ENCODE peak calls at places on chromosome 11, in six cellular contexts. Q, B, G, P, N and I are unnamed samples. For H3K36me3, the result is how much of the 10 kb centered on the place peaks cover.

GRCh38 chr11:4191031-4191571 is 96.5 kb downstream of the RRM1 start:
- DNase-seq in Q (no peak), B (no peak), G (no peak), P (no peak), N (no peak), I (no peak)

GRCh38 chr11:87181143-87181542 is 143.4 kb downstream of the TMEM135 start:
- DNase-seq in Q (no peak), B (no peak), G (no peak), P (no peak), N (no peak), I (no peak)

GRCh38 chr11:61946894-61947293 is 3.3 kb upstream of the BEST1 start:
- DNase-seq in Q (no peak), B (no peak), G (no peak), P (no peak), N (no peak), I (no peak)

GRCh38 chr11:96390403-96390830 is 604 bp downstream of the JRKL start:
- DNase-seq in Q (no peak), B (peak), G (no peak), P (no peak), N (no peak), I (no peak)

GRCh38 chr11:35541621-35542375 is 16.4 kb upstream of the PAMR1 start:
- DNase-seq in Q (peak), B (no peak), G (no peak), P (peak), N (no peak), I (peak)

GRCh38 chr11:123484448-123484847 is 54.4 kb downstream of the GRAMD1B start:
- DNase-seq in Q (no peak), B (no peak), G (no peak), P (no peak), N (no peak), I (no peak)

GRCh38 chr11:95413021-95413420 is 182.0 kb upstream of the SESN3 start:
- DNase-seq in Q (no peak), B (no peak), G (no peak), P (no peak), N (no peak), I (no peak)

GRCh38 chr11:36564376-36565032 is 3.3 kb upstream of the RAG1 start:
- DNase-seq in Q (peak), B (peak), G (no peak), P (peak), N (no peak), I (no peak)

GRCh38 chr11:833849-834311 is 1.1 kb downstream of the CD151 start:
- DNase-seq in Q (peak), B (no peak), G (no peak), P (no peak), N (no peak), I (no peak)

GRCh38 chr11:93614111-93614784 is 47.2 kb upstream of the CEP295 start:
- DNase-seq in Q (no peak), B (peak), G (no peak), P (no peak), N (no peak), I (no peak)

GRCh38 chr11:45087761-45088160 is 58.7 kb upstream of the PRDM11 start:
- DNase-seq in Q (no peak), B (no peak), G (no peak), P (no peak), N (no peak), I (no peak)

GRCh38 chr11:1270476-1270875 is 39.0 kb downstream of the TOLLIP start:
- DNase-seq in Q (no peak), B (no peak), G (no peak), P (no peak), N (no peak), I (no peak)

GRCh38 chr11:133955091-133955846 is 1.5 kb downstream of the IGSF9B start:
- DNase-seq in Q (peak), B (peak), G (no peak), P (peak), N (no peak), I (no peak)

GRCh38 chr11:70716986-70717775 is 318.9 kb downstream of the CTTN start:
- DNase-seq in Q (no peak), B (no peak), G (no peak), P (no peak), N (no peak), I (no peak)

GRCh38 chr11:120208777-120209176 is 2.1 kb upstream of the OAF start:
- DNase-seq in Q (peak), B (no peak), G (no peak), P (peak), N (no peak), I (no peak)

GRCh38 chr11:98143661-98144060 is 877.1 kb upstream of the CNTN5 start:
- DNase-seq in Q (no peak), B (no peak), G (no peak), P (no peak), N (no peak), I (no peak)

GRCh38 chr11:45658292-45658991 is 7.0 kb downstream of the CHST1 start:
- DNase-seq in Q (peak), B (no peak), G (no peak), P (peak), N (peak), I (no peak)

GRCh38 chr11:16226245-16226644 is 130.1 kb downstream of the SOX6 start:
- DNase-seq in Q (peak), B (peak), G (no peak), P (peak), N (no peak), I (no peak)

GRCh38 chr11:94658386-94658785 is 91.2 kb downstream of the PIWIL4 start:
- DNase-seq in Q (no peak), B (no peak), G (no peak), P (no peak), N (no peak), I (no peak)

GRCh38 chr11:71285111-71285510 is 32.7 kb upstream of the SHANK2 start:
- DNase-seq in Q (no peak), B (no peak), G (peak), P (no peak), N (no peak), I (no peak)

GRCh38 chr11:57224537-57224936 is 12.5 kb downstream of the APLNR start:
- DNase-seq in Q (no peak), B (no peak), G (no peak), P (no peak), N (no peak), I (no peak)

GRCh38 chr11:120117991-120118390 is 19.9 kb downstream of the TRIM29 start:
- DNase-seq in Q (no peak), B (no peak), G (no peak), P (no peak), N (no peak), I (no peak)

GRCh38 chr11:120182357-120182756 is 28.5 kb upstream of the OAF start:
- DNase-seq in Q (no peak), B (no peak), G (peak), P (no peak), N (no peak), I (peak)

GRCh38 chr11:45622861-45623260 is 42.6 kb downstream of the CHST1 start:
- DNase-seq in Q (no peak), B (no peak), G (no peak), P (no peak), N (no peak), I (no peak)

GRCh38 chr11:69290791-69291190 is 3.2 kb upstream of the MYEOV start:
- DNase-seq in Q (peak), B (no peak), G (no peak), P (no peak), N (no peak), I (no peak)

GRCh38 chr11:112963368-112963955 is 2.2 kb downstream of the NCAM1 start:
- DNase-seq in Q (no peak), B (peak), G (no peak), P (peak), N (no peak), I (no peak)

GRCh38 chr11:26102325-26102724 is 229.6 kb upstream of the ANO3 start:
- DNase-seq in Q (no peak), B (no peak), G (no peak), P (no peak), N (no peak), I (no peak)

GRCh38 chr11:8103909-8104308 is 22.9 kb downstream of the TUB start:
- DNase-seq in Q (no peak), B (no peak), G (no peak), P (no peak), N (no peak), I (no peak)

GRCh38 chr11:66211100-66211499 is 57.3 kb upstream of the RAB1B start:
- DNase-seq in Q (no peak), B (no peak), G (peak), P (no peak), N (no peak), I (no peak)

GRCh38 chr11:126127898-126128297 is 65.2 kb upstream of the CDON start:
- DNase-seq in Q (no peak), B (no peak), G (no peak), P (peak), N (no peak), I (no peak)

GRCh38 chr11:27972432-27973170 is 135.4 kb downstream of the KIF18A start:
- DNase-seq in Q (no peak), B (no peak), G (no peak), P (no peak), N (no peak), I (no peak)

DNA sequence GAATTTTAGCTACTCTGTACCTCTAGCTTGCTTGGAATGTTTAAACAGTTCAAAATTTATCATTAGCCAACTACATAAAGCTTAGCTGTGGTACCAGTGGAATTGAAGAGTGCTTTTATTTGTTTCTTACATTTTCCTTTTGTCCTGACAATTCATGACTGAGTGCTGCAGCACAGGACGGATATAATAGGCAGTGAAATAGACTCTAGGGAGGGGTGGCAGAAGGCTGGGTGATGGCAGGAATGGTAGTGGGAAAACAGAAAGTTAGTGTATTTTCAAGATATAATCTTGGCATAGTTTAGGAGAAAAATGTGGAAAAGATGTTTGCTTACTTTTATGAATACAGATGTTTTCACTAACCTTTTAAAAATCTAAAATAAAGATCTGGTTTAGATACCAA is 31.1 kb upstream of the ARHGAP32 start:
- DNase-seq in Q (no peak), B (no peak), G (no peak), P (no peak), N (no peak), I (no peak)
- H3K4me3 ChIP-seq in Q (no peak), B (no peak), G (no peak), P (no peak), N (no peak), I (no peak)

GRCh38 chr11:11458523-11458922 is 105.5 kb upstream of the CSNK2A3 start:
- DNase-seq in Q (no peak), B (no peak), G (no peak), P (no peak), N (no peak), I (no peak)
- H3K36me3 ChIP-seq in Q (under half), B (under half), G (under half), P (under half), N (under half), I (under half)

GRCh38 chr11:2526808-2527381 is 82.1 kb downstream of the KCNQ1 start:
- DNase-seq in Q (peak), B (no peak), G (peak), P (peak), N (no peak), I (no peak)
- TF ChIP-seq EP300 in Q (no peak), B (no peak), G (no peak), P (no peak), N (no peak), I (no peak)

DNA sequence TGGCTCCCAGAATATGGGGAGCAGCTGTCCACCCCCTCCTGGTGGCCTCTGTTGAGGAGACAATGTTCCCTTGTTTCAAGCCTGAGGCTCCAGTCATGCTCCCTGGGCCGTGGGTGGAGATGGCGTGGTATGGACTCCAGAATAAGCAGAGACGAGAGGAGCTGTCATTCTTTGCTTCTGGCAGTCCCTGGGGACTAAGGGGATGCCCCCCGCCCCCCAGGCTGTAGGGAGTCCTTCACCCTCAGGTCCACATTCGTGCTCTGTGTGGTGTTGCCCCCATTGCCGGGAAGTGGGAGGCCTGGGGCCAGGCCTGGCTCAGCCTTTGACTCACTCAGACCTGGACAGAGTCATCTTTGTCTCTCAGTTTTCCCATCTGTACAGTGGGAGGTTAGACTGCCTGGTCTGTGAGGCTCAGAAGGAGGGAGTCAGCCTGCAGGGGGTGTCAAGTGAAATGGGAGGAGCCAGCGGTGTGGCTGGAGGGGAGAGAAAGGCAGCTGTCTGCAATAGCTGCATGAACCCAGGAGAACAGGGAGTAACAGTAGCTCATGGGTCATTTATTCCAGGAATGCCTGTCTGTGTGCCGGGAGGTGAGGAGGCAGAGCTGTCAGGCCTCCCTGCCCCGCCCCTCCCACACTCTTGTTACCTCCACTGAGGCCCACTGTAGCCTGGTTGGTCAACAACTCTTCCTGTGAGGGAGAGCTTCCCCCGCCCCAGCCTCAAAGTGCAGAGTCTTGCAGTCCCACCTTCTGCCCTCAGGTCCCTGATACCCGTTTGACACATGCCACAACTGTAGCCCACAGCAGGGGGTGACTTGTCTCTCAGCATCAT is 6.3 kb downstream of the ARHGEF17 start:
- DNase-seq in Q (peak), B (no peak), G (no peak), P (no peak), N (no peak), I (no peak)
- H3K4me3 ChIP-seq in Q (peak), B (no peak), G (peak), P (peak), N (no peak), I (no peak)

DNA sequence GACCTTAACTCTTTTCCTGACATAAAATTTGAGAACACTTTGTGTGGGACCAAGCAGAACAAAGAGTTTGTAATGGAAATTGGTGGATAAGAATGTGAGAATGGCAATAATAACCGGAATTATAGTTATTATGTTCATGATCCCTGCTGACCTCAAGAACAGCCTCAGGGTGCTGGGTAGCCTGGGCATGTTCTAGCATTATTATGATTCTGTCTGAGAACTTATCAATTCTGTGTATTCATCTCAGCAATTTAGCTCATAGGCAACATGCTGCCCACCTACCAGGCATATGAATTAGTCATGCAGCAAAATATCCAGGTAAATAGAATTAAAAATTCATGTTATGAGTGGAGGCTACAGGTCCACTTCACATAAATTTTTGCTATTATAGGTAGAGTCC is 61.9 kb downstream of the CTSC start:
- DNase-seq in Q (no peak), B (no peak), G (no peak), P (no peak), N (no peak), I (no peak)
- H3K36me3 ChIP-seq in Q (under half), B (under half), G (under half), P (under half), N (under half), I (under half)

DNA sequence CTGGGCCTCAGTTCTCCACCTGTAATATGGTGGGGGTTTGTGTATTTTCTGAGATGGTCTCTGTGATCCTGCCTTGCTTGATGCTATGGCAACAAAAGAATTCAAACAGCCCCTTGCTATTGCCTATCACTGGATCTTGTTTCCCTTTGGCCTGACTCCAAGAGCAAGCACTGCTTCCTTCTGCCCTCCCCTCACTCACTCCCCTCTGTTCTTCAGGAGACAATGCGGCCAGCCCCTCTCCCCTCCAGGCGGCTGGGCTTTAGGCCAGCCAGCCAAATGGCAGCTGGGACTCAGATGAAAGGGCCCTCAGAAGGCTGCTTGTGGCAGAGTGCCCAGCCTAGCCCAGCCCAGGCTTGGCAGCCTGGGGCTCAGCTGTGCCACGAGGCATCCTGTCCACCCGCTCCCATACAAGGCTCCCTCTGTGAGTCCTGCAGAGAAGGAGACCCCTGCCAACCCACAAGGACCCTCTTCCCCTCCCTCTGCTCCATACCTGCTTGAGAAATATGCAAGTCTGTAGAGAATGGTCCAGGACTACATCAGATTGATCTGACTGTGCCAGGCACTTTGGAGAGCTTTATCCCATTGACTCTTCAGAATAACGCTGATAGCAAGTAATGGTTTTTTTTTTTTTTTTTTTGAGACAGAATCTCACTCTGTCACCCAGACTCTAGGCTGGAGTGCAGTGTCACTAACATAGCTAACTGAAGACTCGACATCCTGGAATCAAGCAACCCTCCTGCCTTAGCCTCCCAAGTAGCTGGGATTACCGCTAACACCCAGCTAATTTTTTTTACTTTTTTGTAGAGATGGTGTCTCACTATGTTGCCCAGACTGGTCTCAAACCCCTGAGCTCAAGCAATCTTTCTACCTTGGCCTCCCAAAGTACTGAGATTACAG is 7.6 kb upstream of the KCTD14 start:
- DNase-seq in Q (peak), B (peak), G (no peak), P (no peak), N (no peak), I (no peak)
- TF ChIP-seq EP300 in Q (no peak), B (peak), G (no peak), P (no peak), N (no peak), I (no peak)

GRCh38 chr11:5508605-5509004 is 1.2 kb downstream of the UBQLN3 start:
- DNase-seq in Q (no peak), B (no peak), G (no peak), P (no peak), N (no peak), I (no peak)
- H3K4me3 ChIP-seq in Q (no peak), B (no peak), G (no peak), P (no peak), N (no peak), I (no peak)